ENCODE peak calls at places on chromosome 5, in eight cellular contexts. One of them, this sample, is unnamed. For H3K27me3, the result is how much of the 10 kb centered on the place peaks cover.

GRCh38 chr5:55577353-55578060 is 42.7 kb upstream of the PLPP1 start:
- DNase-seq in right cardiac atrium: peak
- DNase-seq in osteoblast: no peak
- DNase-seq in aorta: no peak
- DNase-seq in GM06990: no peak
- DNase-seq in heart right ventricle: peak
- DNase-seq in transverse colon: peak
- DNase-seq in BJ: no peak
- DNase-seq in this sample: no peak

GRCh38 chr5:141883184-141883947 is 5.2 kb upstream of the PCDH1 start:
- DNase-seq in BJ: no peak
- DNase-seq in heart right ventricle: peak
- DNase-seq in osteoblast: peak
- DNase-seq in GM06990: no peak
- DNase-seq in transverse colon: no peak
- DNase-seq in right cardiac atrium: peak
- DNase-seq in aorta: peak
- DNase-seq in this sample: peak

GRCh38 chr5:55853818-55854217 is 2.7 kb downstream of the IL31RA start:
- DNase-seq in osteoblast: peak
- DNase-seq in transverse colon: no peak
- DNase-seq in GM06990: no peak
- DNase-seq in heart right ventricle: no peak
- DNase-seq in right cardiac atrium: no peak
- DNase-seq in aorta: no peak
- DNase-seq in BJ: peak
- DNase-seq in this sample: no peak

GRCh38 chr5:154970759-154971158 is 29.9 kb downstream of the MRPL22 start:
- DNase-seq in aorta: no peak
- DNase-seq in GM06990: no peak
- DNase-seq in BJ: no peak
- DNase-seq in osteoblast: no peak
- DNase-seq in heart right ventricle: no peak
- DNase-seq in transverse colon: no peak
- DNase-seq in right cardiac atrium: no peak
- DNase-seq in this sample: no peak

GRCh38 chr5:137891849-137892248 is 2.6 kb downstream of the PKD2L2 start:
- DNase-seq in GM06990: no peak
- DNase-seq in right cardiac atrium: no peak
- DNase-seq in heart right ventricle: no peak
- DNase-seq in osteoblast: no peak
- DNase-seq in BJ: no peak
- DNase-seq in aorta: no peak
- DNase-seq in transverse colon: no peak
- DNase-seq in this sample: no peak

GRCh38 chr5:180786398-180787005 is 16.1 kb downstream of the MGAT1 start:
- DNase-seq in aorta: no peak
- DNase-seq in transverse colon: no peak
- DNase-seq in osteoblast: peak
- DNase-seq in right cardiac atrium: no peak
- DNase-seq in GM06990: no peak
- DNase-seq in BJ: no peak
- DNase-seq in heart right ventricle: no peak
- DNase-seq in this sample: peak

GRCh38 chr5:4905674-4906528 is 234.2 kb upstream of the ADAMTS16 start:
- DNase-seq in osteoblast: peak
- DNase-seq in aorta: peak
- DNase-seq in BJ: no peak
- DNase-seq in right cardiac atrium: peak
- DNase-seq in GM06990: no peak
- DNase-seq in transverse colon: peak
- DNase-seq in heart right ventricle: no peak
- DNase-seq in this sample: peak

GRCh38 chr5:68303038-68303738 is 87.6 kb downstream of the PIK3R1 start:
- DNase-seq in heart right ventricle: no peak
- DNase-seq in BJ: no peak
- DNase-seq in right cardiac atrium: no peak
- DNase-seq in GM06990: no peak
- DNase-seq in osteoblast: peak
- DNase-seq in transverse colon: no peak
- DNase-seq in aorta: no peak
- DNase-seq in this sample: no peak

GRCh38 chr5:141508808-141509611 is 20.1 kb downstream of the PCDHGC5 start:
- DNase-seq in aorta: peak
- DNase-seq in osteoblast: peak
- DNase-seq in heart right ventricle: peak
- DNase-seq in BJ: peak
- DNase-seq in GM06990: peak
- DNase-seq in transverse colon: peak
- DNase-seq in right cardiac atrium: peak
- DNase-seq in this sample: peak

DNA sequence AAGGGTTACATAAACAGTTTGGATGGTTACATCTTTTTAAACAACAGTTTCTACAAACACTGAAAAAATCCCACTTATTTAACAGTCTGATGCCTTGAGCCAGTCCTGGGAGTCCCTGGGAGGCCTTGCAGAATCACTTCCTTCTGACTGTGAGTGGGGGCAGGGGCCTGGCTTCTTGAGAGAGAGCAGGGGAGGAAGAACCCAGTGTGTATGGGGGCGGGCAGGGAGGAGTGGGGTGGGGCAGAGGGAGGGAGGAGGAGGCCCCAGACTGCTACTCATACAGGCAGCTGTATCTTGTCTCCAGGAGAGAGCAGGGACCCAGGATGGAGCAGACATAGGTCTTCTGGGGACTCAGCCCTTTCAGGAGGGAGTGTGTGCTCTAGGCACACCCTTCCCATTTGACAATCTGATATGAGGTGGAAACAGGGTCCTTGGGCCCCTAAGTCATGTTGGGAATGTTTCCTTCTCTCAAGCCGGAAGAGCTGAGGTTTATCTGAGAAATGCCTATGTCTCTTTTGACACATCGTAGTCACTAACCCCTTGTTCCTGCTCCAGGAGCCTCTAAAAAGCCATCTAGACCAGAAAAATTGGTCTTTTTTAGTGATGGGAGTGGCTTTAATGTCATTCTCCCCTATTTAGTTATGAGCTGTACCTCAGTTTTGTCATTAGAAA is 52.8 kb downstream of the IRF1 start:
- DNase-seq in aorta: no peak
- DNase-seq in osteoblast: no peak
- DNase-seq in right cardiac atrium: peak
- DNase-seq in transverse colon: peak
- DNase-seq in BJ: peak
- DNase-seq in GM06990: peak
- DNase-seq in heart right ventricle: peak
- DNase-seq in this sample: peak
- H3K4me3 ChIP-seq in aorta: no peak
- H3K4me3 ChIP-seq in osteoblast: no peak
- H3K4me3 ChIP-seq in right cardiac atrium: no peak
- H3K4me3 ChIP-seq in transverse colon: no peak
- H3K4me3 ChIP-seq in BJ: no peak
- H3K4me3 ChIP-seq in GM06990: peak
- H3K4me3 ChIP-seq in heart right ventricle: no peak
- H3K4me3 ChIP-seq in this sample: no peak

GRCh38 chr5:126605525-126605924 is 4.8 kb downstream of the PHAX start:
- DNase-seq in heart right ventricle: no peak
- DNase-seq in GM06990: no peak
- DNase-seq in transverse colon: no peak
- DNase-seq in osteoblast: no peak
- DNase-seq in right cardiac atrium: no peak
- DNase-seq in aorta: no peak
- DNase-seq in BJ: no peak
- DNase-seq in this sample: no peak

GRCh38 chr5:126614189-126614588 is 13.4 kb downstream of the PHAX start:
- DNase-seq in transverse colon: no peak
- DNase-seq in osteoblast: no peak
- DNase-seq in heart right ventricle: no peak
- DNase-seq in right cardiac atrium: no peak
- DNase-seq in BJ: no peak
- DNase-seq in GM06990: no peak
- DNase-seq in aorta: no peak
- DNase-seq in this sample: no peak

GRCh38 chr5:126610163-126610562 is 9.4 kb downstream of the PHAX start:
- DNase-seq in transverse colon: no peak
- DNase-seq in heart right ventricle: no peak
- DNase-seq in aorta: no peak
- DNase-seq in GM06990: no peak
- DNase-seq in right cardiac atrium: no peak
- DNase-seq in osteoblast: peak
- DNase-seq in BJ: no peak
- DNase-seq in this sample: no peak

GRCh38 chr5:126615286-126615685 is 14.5 kb downstream of the PHAX start:
- DNase-seq in heart right ventricle: no peak
- DNase-seq in BJ: no peak
- DNase-seq in GM06990: peak
- DNase-seq in right cardiac atrium: no peak
- DNase-seq in aorta: no peak
- DNase-seq in transverse colon: no peak
- DNase-seq in osteoblast: no peak
- DNase-seq in this sample: no peak

GRCh38 chr5:126610616-126611015 is 9.9 kb downstream of the PHAX start:
- DNase-seq in transverse colon: no peak
- DNase-seq in BJ: no peak
- DNase-seq in osteoblast: no peak
- DNase-seq in right cardiac atrium: no peak
- DNase-seq in aorta: no peak
- DNase-seq in heart right ventricle: no peak
- DNase-seq in GM06990: no peak
- DNase-seq in this sample: no peak
- H3K27me3 ChIP-seq in transverse colon: under half
- H3K27me3 ChIP-seq in BJ: under half
- H3K27me3 ChIP-seq in osteoblast: under half
- H3K27me3 ChIP-seq in right cardiac atrium: under half
- H3K27me3 ChIP-seq in aorta: under half
- H3K27me3 ChIP-seq in heart right ventricle: under half
- H3K27me3 ChIP-seq in GM06990: under half
- H3K27me3 ChIP-seq in this sample: under half

GRCh38 chr5:1294839-1295649 is at the start of gene TERT:
- DNase-seq in heart right ventricle: no peak
- DNase-seq in osteoblast: peak
- DNase-seq in GM06990: peak
- DNase-seq in BJ: no peak
- DNase-seq in aorta: peak
- DNase-seq in transverse colon: peak
- DNase-seq in right cardiac atrium: peak
- DNase-seq in this sample: peak

GRCh38 chr5:1295650-1296037 is 776 bp upstream of the TERT start:
- DNase-seq in osteoblast: peak
- DNase-seq in aorta: no peak
- DNase-seq in GM06990: no peak
- DNase-seq in heart right ventricle: no peak
- DNase-seq in right cardiac atrium: peak
- DNase-seq in BJ: no peak
- DNase-seq in transverse colon: no peak
- DNase-seq in this sample: peak

GRCh38 chr5:1292846-1293415 is 1.9 kb downstream of the TERT start:
- DNase-seq in right cardiac atrium: peak
- DNase-seq in heart right ventricle: no peak
- DNase-seq in osteoblast: peak
- DNase-seq in transverse colon: no peak
- DNase-seq in aorta: no peak
- DNase-seq in GM06990: no peak
- DNase-seq in BJ: no peak
- DNase-seq in this sample: no peak

GRCh38 chr5:1293416-1293996 is 1.4 kb downstream of the TERT start:
- DNase-seq in BJ: no peak
- DNase-seq in osteoblast: peak
- DNase-seq in right cardiac atrium: peak
- DNase-seq in aorta: peak
- DNase-seq in GM06990: no peak
- DNase-seq in heart right ventricle: no peak
- DNase-seq in transverse colon: no peak
- DNase-seq in this sample: peak

DNA sequence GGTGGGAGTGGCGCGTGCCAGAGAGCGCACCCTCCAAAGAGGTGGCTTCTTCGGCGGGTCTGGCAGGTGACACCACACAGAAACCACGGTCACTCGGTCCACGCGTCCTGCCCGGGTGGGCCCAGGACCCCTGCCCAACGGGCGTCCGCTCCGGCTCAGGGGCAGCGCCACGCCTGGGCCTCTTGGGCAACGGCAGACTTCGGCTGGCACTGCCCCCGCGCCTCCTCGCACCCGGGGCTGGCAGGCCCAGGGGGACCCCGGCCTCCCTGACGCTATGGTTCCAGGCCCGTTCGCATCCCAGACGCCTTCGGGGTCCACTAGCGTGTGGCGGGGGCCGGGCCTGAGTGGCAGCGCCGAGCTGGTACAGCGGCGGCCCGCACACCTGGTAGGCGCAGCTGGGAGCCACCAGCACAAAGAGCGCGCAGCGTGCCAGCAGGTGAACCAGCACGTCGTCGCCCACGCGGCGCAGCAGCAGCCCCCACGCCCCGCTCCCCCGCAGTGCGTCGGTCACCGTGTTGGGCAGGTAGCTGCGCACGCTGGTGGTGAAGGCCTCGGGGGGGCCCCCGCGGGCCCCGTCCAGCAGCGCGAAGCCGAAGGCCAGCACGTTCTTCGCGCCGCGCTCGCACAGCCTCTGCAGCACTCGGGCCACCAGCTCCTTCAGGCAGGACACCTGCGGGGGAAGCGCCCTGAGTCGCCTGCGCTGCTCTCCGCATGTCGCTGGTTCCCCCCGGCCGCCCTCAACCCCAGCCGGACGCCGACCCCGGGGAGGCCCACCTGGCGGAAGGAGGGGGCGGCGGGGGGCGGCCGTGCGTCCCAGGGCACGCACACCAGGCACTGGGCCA is 650 bp downstream of the TERT start:
- DNase-seq in transverse colon: no peak
- DNase-seq in aorta: peak
- DNase-seq in heart right ventricle: no peak
- DNase-seq in GM06990: no peak
- DNase-seq in BJ: no peak
- DNase-seq in right cardiac atrium: peak
- DNase-seq in osteoblast: peak
- DNase-seq in this sample: peak
- H3K4me3 ChIP-seq in transverse colon: peak
- H3K4me3 ChIP-seq in aorta: no peak
- H3K4me3 ChIP-seq in heart right ventricle: no peak
- H3K4me3 ChIP-seq in GM06990: no peak
- H3K4me3 ChIP-seq in BJ: no peak
- H3K4me3 ChIP-seq in right cardiac atrium: no peak
- H3K4me3 ChIP-seq in osteoblast: no peak
- H3K4me3 ChIP-seq in this sample: peak

DNA sequence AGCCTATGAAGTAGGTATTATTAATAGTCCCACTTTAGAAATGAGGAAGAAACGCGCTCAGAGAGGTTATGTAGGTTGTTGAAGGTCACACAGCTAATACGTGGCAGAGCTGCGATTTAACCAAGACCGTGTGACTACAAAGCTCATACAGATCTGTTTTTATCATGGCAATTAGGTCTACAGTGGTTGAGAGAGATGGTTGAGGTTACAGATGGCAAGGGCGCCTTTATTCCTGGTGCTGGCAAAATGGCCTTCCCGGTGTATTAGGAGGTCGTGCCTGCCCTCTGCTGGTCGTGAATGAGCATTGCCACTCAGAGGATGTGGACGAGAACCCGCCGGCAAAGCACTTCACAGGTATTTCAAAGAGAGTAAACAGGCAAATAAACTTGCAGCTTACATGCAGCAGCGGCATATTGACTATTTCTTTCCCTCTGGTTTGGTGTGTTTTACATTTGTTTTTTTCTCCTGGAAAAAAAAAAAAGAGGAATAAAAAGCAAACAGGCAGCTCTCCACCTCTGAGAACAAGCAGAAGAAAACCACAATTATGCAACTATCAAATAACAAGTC is 65.3 kb upstream of the EGFLAM start:
- DNase-seq in osteoblast: peak
- DNase-seq in aorta: peak
- DNase-seq in heart right ventricle: peak
- DNase-seq in transverse colon: peak
- DNase-seq in right cardiac atrium: peak
- DNase-seq in GM06990: peak
- DNase-seq in BJ: no peak
- DNase-seq in this sample: peak
- H3K27me3 ChIP-seq in osteoblast: under half
- H3K27me3 ChIP-seq in aorta: under half
- H3K27me3 ChIP-seq in heart right ventricle: under half
- H3K27me3 ChIP-seq in transverse colon: under half
- H3K27me3 ChIP-seq in right cardiac atrium: under half
- H3K27me3 ChIP-seq in GM06990: under half
- H3K27me3 ChIP-seq in BJ: under half
- H3K27me3 ChIP-seq in this sample: under half